ENCODE peak calls at places on chromosome 9, in eight cellular contexts. C is retinal pigment epithelial cell; W is AG09309; T is tibial artery; N is left ventricle myocardium inferior; I is Panc1; B is CD4-positive, alpha-beta memory T cell; X is A549. R is an unnamed sample.

GRCh38 chr9:27726244-27727141 is 153.2 kb upstream of the C9orf72 start:
- DNase-seq in C (no peak), W (peak), T (peak), N (peak), I (peak), B (peak), X (peak), R (peak)

GRCh38 chr9:88400021-88400420 is 11.8 kb downstream of the SPIN1 start:
- DNase-seq in C (peak), W (no peak), T (no peak), N (no peak), I (no peak), B (no peak), X (no peak), R (no peak)

GRCh38 chr9:33030285-33030684 is 5.2 kb downstream of the DNAJA1 start:
- DNase-seq in C (no peak), W (no peak), T (no peak), N (no peak), I (no peak), B (no peak), X (no peak), R (no peak)

GRCh38 chr9:137069508-137070071 is 767 bp downstream of the SAPCD2 start:
- DNase-seq in C (no peak), W (no peak), T (no peak), N (no peak), I (no peak), B (no peak), X (no peak), R (no peak)

GRCh38 chr9:17578911-17579793 is at the start of gene SH3GL2:
- DNase-seq in C (no peak), W (no peak), T (no peak), N (peak), I (no peak), B (no peak), X (peak), R (peak)

GRCh38 chr9:86057491-86057890 is 41.9 kb downstream of the GOLM1 start:
- DNase-seq in C (no peak), W (no peak), T (no peak), N (no peak), I (no peak), B (no peak), X (no peak), R (no peak)

GRCh38 chr9:35826071-35826701 is 2.3 kb downstream of the FAM221B start:
- DNase-seq in C (no peak), W (peak), T (no peak), N (no peak), I (peak), B (peak), X (peak), R (peak)

GRCh38 chr9:92807757-92808725 is 43.4 kb upstream of the BICD2 start:
- DNase-seq in C (no peak), W (no peak), T (no peak), N (no peak), I (no peak), B (peak), X (no peak), R (no peak)

GRCh38 chr9:110545705-110546104 is 33.8 kb downstream of the SVEP1 start:
- DNase-seq in C (no peak), W (no peak), T (no peak), N (no peak), I (no peak), B (no peak), X (no peak), R (no peak)

GRCh38 chr9:82988488-82988887 is 74.5 kb downstream of the RASEF start:
- DNase-seq in C (no peak), W (no peak), T (no peak), N (no peak), I (no peak), B (no peak), X (no peak), R (no peak)

GRCh38 chr9:100088202-100088601 is 10.6 kb downstream of the ERP44 start:
- DNase-seq in C (no peak), W (no peak), T (no peak), N (no peak), I (no peak), B (no peak), X (no peak), R (no peak)

GRCh38 chr9:93579711-93580516 is 3.5 kb downstream of the PHF2 start:
- DNase-seq in C (no peak), W (no peak), T (no peak), N (no peak), I (no peak), B (no peak), X (no peak), R (no peak)

GRCh38 chr9:89955144-89955543 is 350.3 kb downstream of the GADD45G start:
- DNase-seq in C (no peak), W (no peak), T (no peak), N (no peak), I (no peak), B (no peak), X (no peak), R (no peak)

GRCh38 chr9:72315089-72315509 is 49.9 kb downstream of the ZFAND5 start:
- DNase-seq in C (peak), W (peak), T (peak), N (peak), I (no peak), B (no peak), X (peak), R (peak)

GRCh38 chr9:20579544-20580309 is 42.6 kb downstream of the MLLT3 start:
- DNase-seq in C (no peak), W (no peak), T (no peak), N (no peak), I (no peak), B (no peak), X (no peak), R (no peak)

GRCh38 chr9:19199012-19199411 is 31.5 kb upstream of the DENND4C start:
- DNase-seq in C (no peak), W (no peak), T (no peak), N (no peak), I (no peak), B (no peak), X (no peak), R (no peak)

GRCh38 chr9:19230356-19231125 is at the start of gene DENND4C:
- DNase-seq in C (peak), W (peak), T (peak), N (peak), I (no peak), B (peak), X (peak), R (peak)

GRCh38 chr9:98791147-98792095 is 4.9 kb downstream of the ANKS6 start:
- DNase-seq in C (peak), W (peak), T (peak), N (peak), I (peak), B (peak), X (peak), R (peak)

GRCh38 chr9:1125741-1126140 is 75.6 kb downstream of the DMRT2 start:
- DNase-seq in C (no peak), W (no peak), T (no peak), N (no peak), I (no peak), B (no peak), X (peak), R (no peak)

GRCh38 chr9:77820293-77820954 is 172.3 kb upstream of the GNA14 start:
- DNase-seq in C (no peak), W (peak), T (no peak), N (no peak), I (peak), B (no peak), X (peak), R (no peak)

GRCh38 chr9:37380570-37380969 is 41.9 kb upstream of the GRHPR start:
- DNase-seq in C (no peak), W (no peak), T (no peak), N (no peak), I (no peak), B (no peak), X (no peak), R (no peak)

GRCh38 chr9:83197611-83198010 is 134.7 kb upstream of the RASEF start:
- DNase-seq in C (peak), W (no peak), T (no peak), N (no peak), I (no peak), B (no peak), X (no peak), R (no peak)

GRCh38 chr9:37104183-37104889 is 16.0 kb upstream of the ZCCHC7 start:
- DNase-seq in C (no peak), W (peak), T (no peak), N (no peak), I (no peak), B (no peak), X (peak), R (no peak)

GRCh38 chr9:3527653-3527960 is 1.8 kb upstream of the RFX3 start:
- DNase-seq in C (no peak), W (no peak), T (no peak), N (no peak), I (no peak), B (no peak), X (no peak), R (peak)

GRCh38 chr9:98559568-98559967 is 149.2 kb downstream of the GABBR2 start:
- DNase-seq in C (no peak), W (no peak), T (no peak), N (no peak), I (no peak), B (no peak), X (no peak), R (no peak)

GRCh38 chr9:27094640-27095039 is 14.4 kb upstream of the TEK start:
- DNase-seq in C (peak), W (peak), T (no peak), N (no peak), I (no peak), B (no peak), X (no peak), R (no peak)

GRCh38 chr9:99055384-99055783 is 49.5 kb upstream of the TGFBR1 start:
- DNase-seq in C (no peak), W (no peak), T (no peak), N (no peak), I (no peak), B (no peak), X (peak), R (no peak)

GRCh38 chr9:32502459-32502858 is 23.5 kb downstream of the RIGI start:
- DNase-seq in C (no peak), W (no peak), T (no peak), N (no peak), I (no peak), B (no peak), X (peak), R (no peak)

GRCh38 chr9:38277601-38278200 is 114.8 kb upstream of the ALDH1B1 start:
- DNase-seq in C (no peak), W (no peak), T (no peak), N (no peak), I (no peak), B (no peak), X (peak), R (no peak)

GRCh38 chr9:106697799-106698591 is 165.0 kb upstream of the ZNF462 start:
- DNase-seq in C (peak), W (peak), T (peak), N (peak), I (no peak), B (no peak), X (no peak), R (no peak)

GRCh38 chr9:4258321-4259093 is 41.4 kb downstream of the GLIS3 start:
- DNase-seq in C (no peak), W (peak), T (no peak), N (no peak), I (no peak), B (no peak), X (no peak), R (no peak)

GRCh38 chr9:130042406-130042930 is 521 bp downstream of the FNBP1 start:
- DNase-seq in C (no peak), W (no peak), T (peak), N (peak), I (no peak), B (no peak), X (no peak), R (no peak)

GRCh38 chr9:73172811-73173210 is 21.1 kb downstream of the ANXA1 start:
- DNase-seq in C (no peak), W (no peak), T (no peak), N (no peak), I (no peak), B (no peak), X (peak), R (no peak)

GRCh38 chr9:129428890-129429577 is 191.9 kb downstream of the C9orf50 start:
- DNase-seq in C (no peak), W (no peak), T (no peak), N (no peak), I (no peak), B (no peak), X (no peak), R (no peak)

GRCh38 chr9:96068511-96068910 is 193.0 kb downstream of the ERCC6L2 start:
- DNase-seq in C (no peak), W (no peak), T (peak), N (no peak), I (no peak), B (no peak), X (no peak), R (no peak)

GRCh38 chr9:137067860-137068538 is 2.4 kb downstream of the SAPCD2 start:
- DNase-seq in C (no peak), W (no peak), T (peak), N (peak), I (no peak), B (peak), X (peak), R (peak)

GRCh38 chr9:13568446-13568845 is 289.0 kb upstream of the MPDZ start:
- DNase-seq in C (no peak), W (no peak), T (no peak), N (no peak), I (no peak), B (no peak), X (no peak), R (no peak)

GRCh38 chr9:97307091-97307490 is 368 bp upstream of the CCDC180 start:
- DNase-seq in C (peak), W (no peak), T (peak), N (peak), I (no peak), B (no peak), X (no peak), R (no peak)

GRCh38 chr9:108161520-108161919 is 672.0 kb upstream of the KLF4 start:
- DNase-seq in C (no peak), W (no peak), T (no peak), N (no peak), I (no peak), B (no peak), X (no peak), R (no peak)

GRCh38 chr9:5352637-5353248 is 13.1 kb upstream of the RLN1 start:
- DNase-seq in C (no peak), W (no peak), T (no peak), N (no peak), I (no peak), B (peak), X (no peak), R (no peak)
- H3K4me3 ChIP-seq in C (no peak), W (no peak), T (no peak), N (no peak), I (no peak), B (no peak), X (no peak), R (no peak)

GRCh38 chr9:131668057-131668438 is 71.8 kb downstream of the RAPGEF1 start:
- DNase-seq in C (no peak), W (no peak), T (no peak), N (no peak), I (no peak), B (no peak), X (no peak), R (no peak)
- H3K4me3 ChIP-seq in C (no peak), W (no peak), T (no peak), N (no peak), I (no peak), B (peak), X (no peak), R (no peak)

GRCh38 chr9:5510360-5510931 is at the start of gene PDCD1LG2:
- DNase-seq in C (no peak), W (peak), T (no peak), N (no peak), I (no peak), B (no peak), X (no peak), R (no peak)
- H3K4me3 ChIP-seq in C (peak), W (peak), T (peak), N (peak), I (no peak), B (peak), X (no peak), R (no peak)

DNA sequence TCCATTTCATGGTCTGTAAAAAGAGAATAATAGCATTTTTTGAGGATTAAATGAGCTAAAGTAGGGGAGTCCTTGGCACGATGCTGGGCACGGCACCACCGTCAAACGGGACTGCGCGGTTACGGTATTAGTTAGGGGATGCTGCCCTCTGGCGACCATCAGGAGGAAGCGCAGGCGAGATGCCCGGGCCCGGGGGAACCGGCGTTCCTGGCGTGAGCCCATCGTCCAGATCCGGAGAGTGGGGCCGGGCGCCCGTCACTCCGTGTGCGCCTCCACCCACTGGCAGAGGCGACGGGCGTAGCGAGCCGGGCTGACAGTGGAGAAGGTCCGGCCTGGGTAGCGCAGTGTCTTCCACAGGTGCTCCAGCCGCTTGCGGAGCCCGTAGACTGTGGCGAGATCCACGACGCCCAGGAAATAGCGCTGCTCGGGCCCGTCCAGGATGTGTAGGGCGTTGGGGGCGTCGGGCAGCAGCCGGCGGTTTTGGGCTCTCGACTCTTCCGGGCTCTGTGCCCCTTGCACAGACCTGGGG is 4.8 kb upstream of the ST6GALNAC4 start:
- DNase-seq in C (no peak), W (no peak), T (no peak), N (peak), I (no peak), B (peak), X (no peak), R (no peak)
- H3K4me3 ChIP-seq in C (no peak), W (peak), T (no peak), N (peak), I (peak), B (no peak), X (peak), R (peak)

GRCh38 chr9:124493794-124494479 is 13.3 kb downstream of the NR5A1 start:
- DNase-seq in C (no peak), W (no peak), T (no peak), N (no peak), I (no peak), B (no peak), X (no peak), R (no peak)
- H3K4me3 ChIP-seq in C (no peak), W (no peak), T (no peak), N (no peak), I (no peak), B (no peak), X (no peak), R (no peak)

DNA sequence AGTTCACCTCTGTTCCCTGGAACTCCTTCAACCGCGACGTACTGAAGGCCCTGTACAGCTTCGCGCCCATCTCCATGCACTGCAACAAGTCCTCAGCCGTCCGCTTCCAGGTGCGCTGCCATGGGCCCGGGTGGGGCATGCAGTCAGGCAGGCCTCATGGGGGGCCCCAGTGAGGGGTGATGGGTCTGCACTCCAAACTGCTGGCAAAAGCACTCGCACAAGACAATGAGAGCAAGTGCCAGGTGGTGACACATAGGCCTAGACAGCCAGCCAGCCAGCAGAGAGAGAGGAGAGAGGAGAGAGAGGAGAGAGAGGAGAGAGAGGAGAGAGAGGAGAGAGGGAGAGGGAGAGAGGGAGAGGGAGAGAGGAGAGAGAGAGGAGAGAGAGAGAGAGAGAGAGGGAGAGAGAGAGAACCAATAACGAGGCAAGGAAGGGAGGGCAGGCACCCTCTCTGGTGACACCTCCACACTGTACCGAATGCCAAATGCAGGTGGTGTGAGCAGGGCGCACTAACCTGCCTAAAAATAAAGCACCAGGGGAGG is 21.0 kb downstream of the DBH start:
- DNase-seq in C (no peak), W (no peak), T (no peak), N (no peak), I (no peak), B (no peak), X (no peak), R (no peak)
- H3K4me3 ChIP-seq in C (no peak), W (no peak), T (no peak), N (no peak), I (no peak), B (no peak), X (no peak), R (no peak)

DNA sequence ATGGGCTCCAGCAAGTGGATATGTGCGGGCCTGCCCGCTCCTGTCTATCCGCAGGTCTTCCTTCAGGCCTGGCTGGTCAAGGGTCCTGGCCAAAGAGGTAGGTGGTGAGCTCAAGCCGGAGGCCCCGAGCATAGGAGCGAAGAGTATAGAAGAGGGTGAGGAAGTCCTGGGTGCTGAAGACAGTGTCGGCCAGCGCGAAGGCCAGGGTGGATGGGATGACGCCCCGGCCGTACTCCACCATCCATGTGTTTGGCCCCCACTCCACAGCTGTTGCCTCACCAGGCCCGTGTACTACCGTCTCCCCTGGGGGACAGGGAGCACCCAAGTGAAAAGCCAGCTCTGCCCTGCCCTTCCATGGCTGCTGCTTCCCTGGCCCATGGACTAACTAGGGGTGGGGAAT is 2.0 kb downstream of the SIGMAR1 start:
- DNase-seq in C (no peak), W (no peak), T (no peak), N (no peak), I (no peak), B (no peak), X (no peak), R (no peak)
- H3K4me3 ChIP-seq in C (no peak), W (no peak), T (no peak), N (no peak), I (no peak), B (no peak), X (no peak), R (no peak)

GRCh38 chr9:102862478-102862877 is 132.7 kb upstream of the CYLC2 start:
- DNase-seq in C (no peak), W (no peak), T (no peak), N (no peak), I (no peak), B (no peak), X (no peak), R (no peak)
- H3K4me3 ChIP-seq in C (no peak), W (no peak), T (no peak), N (no peak), I (no peak), B (no peak), X (no peak), R (no peak)

DNA sequence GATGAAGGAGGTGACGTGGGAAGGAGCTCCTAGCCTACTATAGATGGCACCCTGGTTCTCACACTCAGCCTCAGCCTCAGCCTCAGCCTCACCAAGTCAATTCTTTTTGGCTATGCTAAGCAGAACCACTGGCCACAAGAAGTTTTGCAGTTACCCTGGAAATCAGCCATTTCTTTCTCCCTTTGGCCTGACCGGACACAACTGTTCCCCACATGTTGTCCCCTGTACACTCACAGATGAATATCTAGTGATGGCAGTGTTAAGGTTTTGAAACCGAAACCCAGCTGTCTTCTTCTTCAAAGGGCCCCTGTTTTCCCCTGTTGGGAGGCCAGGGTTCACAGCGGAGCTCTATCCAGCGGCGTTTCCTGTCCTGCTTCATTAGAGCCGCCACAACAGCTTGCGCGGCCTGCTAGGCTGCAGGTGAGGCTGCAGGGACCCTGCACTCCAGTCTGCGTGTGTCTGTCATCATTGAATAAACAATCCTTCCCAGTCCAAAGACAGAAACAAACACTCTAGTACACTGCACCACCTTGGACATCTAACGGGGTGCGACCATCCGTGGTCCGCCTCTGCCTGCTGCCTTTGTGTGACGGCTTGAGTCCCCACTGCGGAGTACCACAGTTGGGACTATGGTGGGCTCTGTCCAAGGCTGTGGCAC is 250.5 kb downstream of the DENND1A start:
- DNase-seq in C (no peak), W (no peak), T (no peak), N (no peak), I (no peak), B (no peak), X (no peak), R (no peak)
- H3K4me3 ChIP-seq in C (no peak), W (no peak), T (no peak), N (no peak), I (no peak), B (no peak), X (no peak), R (no peak)